ENCODE peak calls at places on chromosome 15, in ten cellular contexts. J, L, Q, H, T, O, X, B, R and U are unnamed samples.
A peak's percentile ranks its signal among the peaks of the same experiment; 100 is the strongest.

GRCh38 chr15:46251873-46252272 is 617.0 kb downstream of the SQOR start:
- DNase-seq in O (no peak), R (no peak), B (no peak), Q (no peak), X (no peak), J (no peak), L (no peak), T (no peak), H (no peak), U (no peak)

GRCh38 chr15:22224241-22224671 is 143.9 kb downstream of the OR4M2 start:
- DNase-seq in R (no peak), L (no peak), B (no peak), T (no peak), X (no peak), J (no peak), Q (peak; percentile 33), H (no peak), O (no peak), U (peak; percentile 36)

GRCh38 chr15:100115711-100116090 is 226.1 kb downstream of the ADAMTS17 start:
- DNase-seq in B (peak; percentile 82), Q (no peak), J (peak; percentile 58), L (no peak), H (no peak), X (no peak), R (peak; percentile 78), T (no peak), O (no peak), U (no peak)

GRCh38 chr15:27681038-27681437 is 418.1 kb downstream of the OCA2 start:
- DNase-seq in T (no peak), H (no peak), X (no peak), B (no peak), L (no peak), J (no peak), R (no peak), Q (no peak), O (no peak), U (no peak)

GRCh38 chr15:82903511-82903910 is 49.0 kb downstream of the HOMER2 start:
- DNase-seq in R (no peak), Q (no peak), X (peak; percentile 39), T (no peak), B (no peak), J (no peak), O (no peak), H (no peak), L (no peak), U (no peak)

GRCh38 chr15:40582726-40583246 is 11.3 kb upstream of the KNL1 start:
- DNase-seq in H (no peak), B (peak; percentile 59), L (no peak), J (peak; percentile 58), T (no peak), X (no peak), O (no peak), Q (no peak), R (no peak), U (no peak)

GRCh38 chr15:73800662-73801345 is 47.7 kb upstream of the INSYN1 start:
- DNase-seq in B (peak; percentile 46), R (peak; percentile 80), O (peak; percentile 59), H (no peak), L (peak; percentile 83), Q (no peak), J (peak; percentile 43), T (peak; percentile 54), X (no peak), U (no peak)

GRCh38 chr15:49309889-49310288 is 113.2 kb upstream of the FGF7 start:
- DNase-seq in B (no peak), R (no peak), Q (no peak), T (no peak), O (no peak), J (no peak), L (no peak), X (no peak), H (no peak), U (no peak)

GRCh38 chr15:43776718-43777292 is at the start of gene ELL3:
- DNase-seq in L (peak; percentile 69), J (peak; percentile 81), H (peak; percentile 84), O (no peak), R (peak; percentile 83), B (peak; percentile 83), X (peak; percentile 94), Q (peak; percentile 50), T (no peak), U (peak; percentile 61)

DNA sequence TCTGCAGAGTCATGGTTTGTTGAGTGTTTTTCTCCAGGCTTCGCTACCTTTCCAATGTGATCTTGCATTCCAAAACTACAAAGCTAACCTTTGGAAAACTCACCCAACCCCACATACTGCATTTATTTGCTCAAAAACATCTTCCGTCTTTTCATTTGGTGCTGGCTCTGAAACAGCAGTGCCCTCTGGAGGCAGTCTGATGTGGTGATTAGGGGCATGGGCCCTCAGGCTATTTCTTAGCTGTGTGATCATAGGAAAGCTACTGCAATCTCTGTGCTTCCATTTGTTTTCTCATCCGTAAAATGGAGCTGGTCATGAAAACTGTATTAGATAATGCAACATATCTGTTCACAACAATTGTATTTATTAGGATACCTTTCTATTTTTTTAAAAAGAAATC is 47.0 kb downstream of the MTHFS start:
- DNase-seq in O (no peak), L (peak; percentile 74), X (no peak), T (no peak), J (no peak), Q (no peak), H (peak; percentile 35), R (no peak), B (peak; percentile 41), U (no peak)
- TF ChIP-seq CTCF in O (peak; percentile 77), L (peak; percentile 70), X (no peak), T (peak; percentile 68), J (peak; percentile 40), Q (no peak), H (peak; percentile 43), R (peak; percentile 19), B (peak; percentile 71), U (peak; percentile 55)

DNA sequence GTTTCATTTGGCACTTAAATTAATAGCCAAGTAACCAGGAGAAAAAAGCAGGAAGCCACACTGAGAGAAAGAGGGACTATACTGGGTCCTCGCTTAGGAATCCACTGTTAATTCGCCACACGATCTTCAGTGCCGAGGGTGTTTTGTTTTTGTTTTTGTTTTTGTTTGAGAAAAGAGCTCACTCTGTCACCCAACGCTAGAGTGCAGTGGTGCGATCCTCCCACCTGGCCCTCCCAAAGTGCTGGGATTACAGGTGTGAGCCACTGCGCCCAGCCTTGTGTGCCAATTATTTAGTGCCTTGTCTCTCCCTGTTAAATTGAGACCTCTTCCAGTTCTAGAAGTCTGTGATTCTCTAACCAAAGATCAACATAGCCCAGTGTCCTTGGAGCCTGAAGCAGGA is 53.8 kb upstream of the TPM1 start:
- DNase-seq in O (no peak), T (no peak), J (no peak), H (no peak), L (no peak), B (no peak), X (no peak), R (no peak), Q (no peak), U (no peak)
- TF ChIP-seq CTCF in O (no peak), T (no peak), J (no peak), H (no peak), L (no peak), B (no peak), X (no peak), R (no peak), Q (no peak), U (no peak)

GRCh38 chr15:70974004-70974832 is 81.6 kb downstream of the LRRC49 start:
- DNase-seq in L (no peak), R (peak; percentile 17), T (peak; percentile 24), H (no peak), J (peak; percentile 36), O (peak; percentile 36), X (no peak), Q (no peak), B (peak; percentile 72), U (no peak)
- TF ChIP-seq CTCF in L (peak; percentile 20), R (peak; percentile 28), T (peak; percentile 50), H (no peak), J (peak; percentile 49), O (peak; percentile 51), X (no peak), Q (peak; percentile 65), B (peak; percentile 49), U (peak; percentile 16)

GRCh38 chr15:62389887-62390792 is 225.1 kb upstream of the C2CD4B start:
- DNase-seq in B (peak; percentile 70), R (peak; percentile 79), O (no peak), Q (peak; percentile 78), J (peak; percentile 69), T (no peak), H (peak; percentile 71), L (peak; percentile 71), X (peak; percentile 90), U (peak; percentile 46)
- TF ChIP-seq CTCF in B (no peak), R (no peak), O (no peak), Q (no peak), J (no peak), T (no peak), H (no peak), L (no peak), X (no peak), U (no peak)